ENCODE peak calls at places on chromosomes 2 and 18, in four cellular contexts. W, F, Q and M are unnamed samples.

GRCh38 chr2:185618630-185619029 is 120.0 kb upstream of the FSIP2 start:
- DNase-seq in W (no peak), Q (no peak), F (no peak), M (no peak)

GRCh38 chr2:95159690-95160449 is at the start of gene ZNF514:
- DNase-seq in W (peak; percentile 89), Q (peak; percentile 55), F (no peak), M (peak; percentile 76)

GRCh38 chr2:218873359-218874194 is 7.1 kb upstream of the WNT10A start:
- DNase-seq in Q (no peak), W (no peak), F (no peak), M (no peak)

GRCh38 chr18:36851202-36851590 is 22.3 kb downstream of the KIAA1328 start:
- DNase-seq in Q (no peak), F (no peak), W (no peak), M (no peak)

GRCh38 chr2:137951606-137952005 is 12.7 kb upstream of the HNMT start:
- DNase-seq in W (no peak), F (no peak), Q (no peak), M (no peak)

GRCh38 chr2:10305254-10305635 is 2.5 kb downstream of the HPCAL1 start:
- DNase-seq in Q (no peak), F (no peak), W (no peak), M (no peak)

GRCh38 chr2:46847185-46847710 is 68.4 kb downstream of the MCFD2 start:
- DNase-seq in Q (no peak), W (no peak), F (no peak), M (no peak)

GRCh38 chr2:57558312-57558711 is 488.3 kb upstream of the VRK2 start:
- DNase-seq in W (no peak), Q (no peak), F (no peak), M (no peak)

GRCh38 chr2:68365087-68365486 is at the start of gene PLEK:
- DNase-seq in F (no peak), Q (peak; percentile 95), W (no peak), M (no peak)

GRCh38 chr2:78984386-78984785 is 41.1 kb upstream of the REG3G start:
- DNase-seq in Q (no peak), W (no peak), F (no peak), M (no peak)

GRCh38 chr2:39728941-39729351 is 50.1 kb downstream of the THUMPD2 start:
- DNase-seq in W (peak; percentile 46), Q (peak; percentile 45), F (no peak), M (no peak)

GRCh38 chr18:57621252-57621607 is 406 bp downstream of the NARS1 start:
- DNase-seq in F (no peak), Q (no peak), W (peak; percentile 27), M (no peak)

GRCh38 chr2:136168605-136169210 is 50.8 kb upstream of the CXCR4 start:
- DNase-seq in Q (peak; percentile 89), W (no peak), F (no peak), M (no peak)

GRCh38 chr18:70355620-70356385 is 67.0 kb downstream of the SOCS6 start:
- DNase-seq in F (no peak), Q (no peak), W (no peak), M (no peak)

GRCh38 chr2:233711312-233712008 is 1.2 kb upstream of the UGT1A5 start:
- DNase-seq in F (peak; percentile 1), W (peak; percentile 39), Q (peak; percentile 69), M (peak; percentile 33)

GRCh38 chr2:233706720-233707119 is 6.0 kb upstream of the UGT1A5 start:
- DNase-seq in W (no peak), Q (no peak), F (no peak), M (no peak)

GRCh38 chr2:233705911-233706506 is 6.7 kb upstream of the UGT1A5 start:
- DNase-seq in W (no peak), F (no peak), Q (no peak), M (no peak)

GRCh38 chr2:233708942-233709341 is 3.8 kb upstream of the UGT1A5 start:
- DNase-seq in W (peak; percentile 23), F (no peak), Q (no peak), M (no peak)

DNA sequence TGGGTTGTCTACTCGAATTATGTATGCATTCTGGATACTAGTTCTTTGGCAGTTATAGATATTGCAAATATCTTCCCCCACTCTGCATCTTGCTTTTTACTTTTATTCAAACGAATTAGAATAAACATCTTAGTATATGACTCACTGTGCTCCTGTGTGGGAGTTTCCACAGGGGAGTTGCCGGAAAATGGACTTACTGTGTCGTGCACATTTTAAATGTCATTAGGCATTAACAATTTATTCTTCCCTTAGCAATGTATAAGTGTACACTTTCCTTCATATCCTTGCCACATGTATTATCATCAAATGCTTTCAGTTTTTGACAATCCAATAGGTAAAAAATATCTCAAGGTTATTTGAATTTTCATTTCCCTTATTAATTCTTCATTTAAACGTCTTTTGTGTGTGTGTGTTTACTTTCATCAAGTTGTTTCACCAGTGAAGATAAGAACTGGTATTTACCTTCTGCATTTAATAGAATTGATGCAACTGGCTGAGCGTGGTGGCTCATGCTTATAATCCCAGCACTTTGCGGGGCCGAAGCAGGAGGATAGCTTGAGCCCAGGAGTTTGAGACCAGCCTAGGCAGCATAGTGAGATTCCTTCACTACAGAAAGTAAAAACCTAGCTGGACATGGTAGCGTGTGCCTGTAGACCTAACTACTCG is 4.6 kb upstream of the UGT1A5 start:
- DNase-seq in F (no peak), W (no peak), Q (no peak), M (no peak)
- TF ChIP-seq SPI1 in F (no peak), W (no peak), Q (no peak), M (no peak)

GRCh38 chr2:234676859-234677450 is 180.1 kb upstream of the ARL4C start:
- DNase-seq in F (no peak), Q (no peak), W (no peak), M (no peak)

GRCh38 chr2:234673501-234673900 is 176.6 kb upstream of the ARL4C start:
- DNase-seq in F (no peak), W (no peak), Q (no peak), M (no peak)

GRCh38 chr2:234676109-234676858 is 179.4 kb upstream of the ARL4C start:
- DNase-seq in F (no peak), W (no peak), Q (no peak), M (no peak)

GRCh38 chr2:234673961-234674759 is 177.3 kb upstream of the ARL4C start:
- DNase-seq in F (no peak), W (no peak), Q (no peak), M (no peak)

GRCh38 chr2:234674781-234675201 is 177.9 kb upstream of the ARL4C start:
- DNase-seq in Q (no peak), W (no peak), F (no peak), M (no peak)
- TF ChIP-seq SPI1 in Q (no peak), W (no peak), F (no peak), M (no peak)

DNA sequence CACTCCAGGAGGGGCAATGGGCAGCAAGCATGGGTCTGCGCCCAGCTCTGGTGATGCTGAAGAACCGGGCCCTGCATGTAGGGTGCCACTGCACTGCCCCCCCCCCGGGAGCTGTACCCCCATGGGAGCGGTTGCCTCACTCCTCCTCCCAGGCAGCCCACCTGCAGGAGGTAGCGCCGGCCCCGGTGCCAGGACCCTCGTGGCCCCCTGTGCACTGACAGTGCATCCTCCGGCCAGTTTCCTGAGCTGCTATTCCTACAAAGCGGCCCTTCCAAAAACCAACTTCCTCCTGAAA is 109.4 kb downstream of the ZNF516 start:
- DNase-seq in W (no peak), Q (no peak), F (no peak), M (no peak)
- TF ChIP-seq SPI1 in W (no peak), Q (no peak), F (no peak), M (no peak)

GRCh38 chr2:191358325-191359025 is 113.3 kb downstream of the MYO1B start:
- DNase-seq in F (no peak), Q (no peak), W (no peak), M (no peak)
- TF ChIP-seq SPI1 in F (no peak), Q (no peak), W (no peak), M (no peak)